ENCODE peak calls at places on chromosomes 5 and 9, in six cellular contexts. One of them, this sample, is unnamed.
A peak's percentile ranks its signal among the peaks of the same experiment; 100 is the strongest.

GRCh38 chr9:78622131-78622530 is 325.2 kb downstream of the PSAT1 start:
- DNase-seq in breast epithelium: no peak
- DNase-seq in sigmoid colon: no peak
- DNase-seq in transverse colon: no peak
- DNase-seq in stomach: no peak
- DNase-seq in Panc1: no peak
- DNase-seq in this sample: no peak

GRCh38 chr9:124218438-124219289 is 39.1 kb upstream of the NEK6 start:
- DNase-seq in sigmoid colon: peak; percentile 74
- DNase-seq in transverse colon: peak; percentile 77
- DNase-seq in breast epithelium: peak; percentile 44
- DNase-seq in Panc1: no peak
- DNase-seq in stomach: peak; percentile 68
- DNase-seq in this sample: peak; percentile 68

GRCh38 chr9:79264511-79265448 is 307.0 kb upstream of the TLE4 start:
- DNase-seq in transverse colon: no peak
- DNase-seq in Panc1: no peak
- DNase-seq in breast epithelium: no peak
- DNase-seq in stomach: no peak
- DNase-seq in sigmoid colon: no peak
- DNase-seq in this sample: no peak

GRCh38 chr5:11040345-11040744 is 279.3 kb upstream of the DAP start:
- DNase-seq in sigmoid colon: no peak
- DNase-seq in breast epithelium: no peak
- DNase-seq in stomach: no peak
- DNase-seq in transverse colon: no peak
- DNase-seq in Panc1: no peak
- DNase-seq in this sample: no peak

GRCh38 chr9:16672501-16672900 is 198.0 kb downstream of the BNC2 start:
- DNase-seq in sigmoid colon: no peak
- DNase-seq in stomach: no peak
- DNase-seq in transverse colon: no peak
- DNase-seq in Panc1: no peak
- DNase-seq in breast epithelium: no peak
- DNase-seq in this sample: no peak

GRCh38 chr5:40405985-40406384 is 273.7 kb upstream of the PTGER4 start:
- DNase-seq in sigmoid colon: no peak
- DNase-seq in breast epithelium: no peak
- DNase-seq in Panc1: no peak
- DNase-seq in transverse colon: no peak
- DNase-seq in stomach: no peak
- DNase-seq in this sample: no peak

GRCh38 chr5:16593013-16593412 is 23.8 kb downstream of the RETREG1 start:
- DNase-seq in transverse colon: no peak
- DNase-seq in stomach: no peak
- DNase-seq in Panc1: no peak
- DNase-seq in sigmoid colon: no peak
- DNase-seq in breast epithelium: no peak
- DNase-seq in this sample: no peak

GRCh38 chr5:133780619-133781280 is 168.4 kb upstream of the FSTL4 start:
- DNase-seq in transverse colon: no peak
- DNase-seq in breast epithelium: no peak
- DNase-seq in sigmoid colon: no peak
- DNase-seq in Panc1: no peak
- DNase-seq in stomach: no peak
- DNase-seq in this sample: no peak

GRCh38 chr9:78971505-78971904 is 600.3 kb upstream of the TLE4 start:
- DNase-seq in sigmoid colon: no peak
- DNase-seq in Panc1: no peak
- DNase-seq in breast epithelium: no peak
- DNase-seq in transverse colon: no peak
- DNase-seq in stomach: no peak
- DNase-seq in this sample: no peak

GRCh38 chr5:51053361-51053760 is 329.9 kb upstream of the ISL1 start:
- DNase-seq in sigmoid colon: no peak
- DNase-seq in stomach: no peak
- DNase-seq in breast epithelium: no peak
- DNase-seq in Panc1: no peak
- DNase-seq in transverse colon: no peak
- DNase-seq in this sample: no peak

GRCh38 chr5:156155638-156156037 is 171.3 kb upstream of the SGCD start:
- DNase-seq in transverse colon: peak; percentile 9
- DNase-seq in breast epithelium: no peak
- DNase-seq in stomach: no peak
- DNase-seq in sigmoid colon: no peak
- DNase-seq in Panc1: no peak
- DNase-seq in this sample: no peak

GRCh38 chr5:124655211-124655880 is 91.1 kb downstream of the ZNF608 start:
- DNase-seq in Panc1: no peak
- DNase-seq in transverse colon: no peak
- DNase-seq in sigmoid colon: no peak
- DNase-seq in stomach: no peak
- DNase-seq in breast epithelium: no peak
- DNase-seq in this sample: no peak
- H3K4me1 ChIP-seq in Panc1: peaks cover 95% of the 10 kb centered on the region
- H3K4me1 ChIP-seq in transverse colon: peaks cover 87% of the 10 kb centered on the region
- H3K4me1 ChIP-seq in sigmoid colon: peaks cover 79% of the 10 kb centered on the region
- H3K4me1 ChIP-seq in stomach: peaks cover 96% of the 10 kb centered on the region
- H3K4me1 ChIP-seq in breast epithelium: peaks cover 31% of the 10 kb centered on the region
- H3K4me1 ChIP-seq in this sample: peaks cover 65% of the 10 kb centered on the region

DNA sequence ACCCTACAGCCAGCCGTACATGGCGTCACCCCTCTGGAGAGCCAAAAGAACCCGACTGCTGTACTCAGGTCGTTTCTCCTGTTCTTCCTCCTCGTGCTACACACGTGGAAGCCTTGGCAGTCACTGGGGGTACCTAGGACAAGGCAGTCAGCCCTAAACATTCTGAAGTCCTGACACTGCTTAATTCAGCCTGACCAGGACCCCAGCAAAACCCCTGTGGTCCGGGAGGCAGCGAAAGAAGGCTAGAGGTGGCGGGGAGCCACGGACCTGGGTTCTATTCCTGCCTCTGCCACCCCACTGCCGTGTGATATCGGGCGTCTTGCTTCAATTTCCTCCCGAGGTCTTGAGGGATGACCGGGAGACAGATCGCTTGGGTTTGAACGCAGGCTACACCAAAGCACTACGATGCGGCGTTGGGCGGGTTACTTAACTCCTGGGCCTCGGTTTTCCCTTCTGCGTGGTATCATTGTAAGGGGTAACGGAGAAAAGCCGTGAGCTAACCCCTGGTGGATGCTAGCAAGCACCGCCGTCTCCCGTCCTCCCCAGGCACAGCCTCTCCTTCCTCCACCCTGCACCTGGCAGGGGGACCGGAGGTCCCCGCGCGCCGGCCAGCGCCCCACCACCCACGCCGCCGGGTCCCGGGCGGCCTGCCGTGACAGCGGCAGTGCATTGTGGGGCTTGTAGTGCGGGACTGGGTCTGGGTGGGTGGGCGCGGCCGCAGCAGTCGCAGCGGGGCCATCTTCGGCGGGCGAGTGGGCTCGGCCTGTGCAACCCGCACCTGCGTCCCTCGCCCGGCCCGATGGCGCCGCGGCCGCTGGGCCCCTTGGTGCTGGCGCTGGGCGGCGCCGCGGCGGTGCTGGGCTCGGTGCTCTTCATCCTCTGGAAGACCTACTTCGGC is at the start of gene ARL10:
- DNase-seq in sigmoid colon: no peak
- DNase-seq in stomach: no peak
- DNase-seq in breast epithelium: no peak
- DNase-seq in transverse colon: peak; percentile 41
- DNase-seq in Panc1: no peak
- DNase-seq in this sample: peak; percentile 48
- TF ChIP-seq POLR2AphosphoS5 in sigmoid colon: no peak
- TF ChIP-seq POLR2AphosphoS5 in stomach: no peak
- TF ChIP-seq POLR2AphosphoS5 in breast epithelium: no peak
- TF ChIP-seq POLR2AphosphoS5 in transverse colon: no peak
- TF ChIP-seq POLR2AphosphoS5 in Panc1: no peak
- TF ChIP-seq POLR2AphosphoS5 in this sample: no peak

GRCh38 chr5:140642718-140643117 is 3.5 kb downstream of the TMCO6 start:
- DNase-seq in stomach: no peak
- DNase-seq in transverse colon: no peak
- DNase-seq in breast epithelium: no peak
- DNase-seq in Panc1: no peak
- DNase-seq in sigmoid colon: no peak
- DNase-seq in this sample: no peak
- H3K4me1 ChIP-seq in stomach: peaks cover 65% of the 10 kb centered on the region
- H3K4me1 ChIP-seq in transverse colon: peaks cover 34% of the 10 kb centered on the region
- H3K4me1 ChIP-seq in breast epithelium: peaks cover 23% of the 10 kb centered on the region
- H3K4me1 ChIP-seq in Panc1: peaks cover 11% of the 10 kb centered on the region
- H3K4me1 ChIP-seq in sigmoid colon: peaks cover 26% of the 10 kb centered on the region
- H3K4me1 ChIP-seq in this sample: peaks cover 19% of the 10 kb centered on the region

GRCh38 chr5:150625831-150626746 is 14.4 kb upstream of the SYNPO start:
- DNase-seq in sigmoid colon: no peak
- DNase-seq in stomach: no peak
- DNase-seq in Panc1: no peak
- DNase-seq in breast epithelium: no peak
- DNase-seq in transverse colon: no peak
- DNase-seq in this sample: no peak
- TF ChIP-seq POLR2AphosphoS5 in sigmoid colon: no peak
- TF ChIP-seq POLR2AphosphoS5 in stomach: no peak
- TF ChIP-seq POLR2AphosphoS5 in Panc1: no peak
- TF ChIP-seq POLR2AphosphoS5 in breast epithelium: no peak
- TF ChIP-seq POLR2AphosphoS5 in transverse colon: no peak
- TF ChIP-seq POLR2AphosphoS5 in this sample: no peak

DNA sequence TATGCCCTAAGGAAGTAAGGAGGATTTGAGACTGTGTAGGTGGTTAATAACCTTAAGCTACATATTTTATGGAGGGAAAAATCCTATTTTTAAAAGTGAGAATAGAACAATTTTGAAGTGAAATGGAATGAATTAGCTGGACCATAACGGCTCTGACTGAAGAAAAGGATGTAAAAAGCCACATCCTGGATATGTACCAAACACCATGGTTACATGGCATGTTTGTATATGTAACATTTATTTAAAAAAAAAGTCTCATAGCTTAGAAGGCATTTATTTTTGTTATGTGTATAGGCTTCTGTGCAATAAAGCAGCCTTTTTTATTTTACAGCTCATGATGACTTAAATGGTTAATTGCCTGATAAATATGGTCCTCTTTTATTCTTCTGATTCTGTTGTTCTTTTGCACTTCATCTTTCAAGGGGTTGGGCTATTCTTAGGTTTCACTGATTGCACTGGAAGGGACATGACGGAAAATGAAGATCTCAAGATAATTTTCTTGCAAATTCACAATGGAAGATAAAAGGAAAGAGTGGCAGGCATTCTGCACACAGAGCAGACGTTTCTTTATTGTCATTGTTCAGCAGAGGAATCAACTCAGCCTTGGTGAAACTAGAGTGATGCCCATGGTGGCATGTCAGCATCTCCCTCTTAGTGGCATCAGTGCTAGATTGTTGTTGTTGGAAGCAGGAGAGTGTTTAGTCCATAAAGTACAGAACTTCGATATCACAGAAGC is 63.1 kb downstream of the DOCK8 start:
- DNase-seq in Panc1: no peak
- DNase-seq in stomach: no peak
- DNase-seq in transverse colon: no peak
- DNase-seq in sigmoid colon: no peak
- DNase-seq in breast epithelium: no peak
- DNase-seq in this sample: no peak
- H3K4me1 ChIP-seq in Panc1: no peaks in the 10 kb centered on the region
- H3K4me1 ChIP-seq in stomach: no peaks in the 10 kb centered on the region
- H3K4me1 ChIP-seq in transverse colon: peaks cover 18% of the 10 kb centered on the region
- H3K4me1 ChIP-seq in sigmoid colon: no peaks in the 10 kb centered on the region
- H3K4me1 ChIP-seq in breast epithelium: no peaks in the 10 kb centered on the region
- H3K4me1 ChIP-seq in this sample: no peaks in the 10 kb centered on the region

DNA sequence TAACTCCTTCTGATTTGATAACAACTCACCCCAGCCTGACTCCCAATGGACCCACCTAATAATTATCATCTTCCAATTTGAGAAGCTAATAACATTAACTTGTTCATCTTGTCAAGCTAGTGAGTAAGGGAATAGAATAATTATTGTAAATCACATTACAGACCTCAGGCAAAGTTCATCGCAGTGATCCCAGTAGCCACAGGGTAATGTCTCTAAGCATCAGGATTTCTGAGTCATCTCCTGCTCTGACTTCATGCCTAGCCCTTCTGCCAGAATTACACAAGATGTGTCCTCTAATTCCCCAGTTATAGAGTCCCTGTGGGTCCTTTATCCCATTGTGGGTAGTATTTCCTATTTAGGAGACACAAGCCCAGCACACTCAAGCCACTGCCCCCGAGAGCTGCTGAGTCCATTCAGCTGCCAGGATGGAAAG is 365.7 kb downstream of the DEPDC1B start:
- DNase-seq in transverse colon: no peak
- DNase-seq in stomach: no peak
- DNase-seq in breast epithelium: no peak
- DNase-seq in Panc1: no peak
- DNase-seq in sigmoid colon: no peak
- DNase-seq in this sample: no peak
- TF ChIP-seq POLR2AphosphoS5 in transverse colon: no peak
- TF ChIP-seq POLR2AphosphoS5 in stomach: peak; percentile 20
- TF ChIP-seq POLR2AphosphoS5 in breast epithelium: no peak
- TF ChIP-seq POLR2AphosphoS5 in Panc1: no peak
- TF ChIP-seq POLR2AphosphoS5 in sigmoid colon: no peak
- TF ChIP-seq POLR2AphosphoS5 in this sample: no peak

This sample was measured in endothelial cell of umbilical vein.